ENCODE peak calls at places on chromosome 12, in five cellular contexts. X is tibial nerve, K is Peyer's patch, Y is iris pigment epithelial cell, O is brain microvascular endothelial cell. M is an unnamed sample.

GRCh38 chr12:54145844-54146243 is 42.9 kb downstream of the SMUG1 start:
- DNase-seq in X (no peak), K (no peak), Y (no peak), O (no peak), M (no peak)

GRCh38 chr12:54258286-54258685 is 21.6 kb downstream of the CBX5 start:
- DNase-seq in X (no peak), K (no peak), Y (peak; percentile 35), O (peak; percentile 34), M (no peak)

GRCh38 chr12:120117961-120118709 is 1.6 kb upstream of the RAB35 start:
- DNase-seq in X (no peak), K (no peak), Y (peak; percentile 81), O (no peak), M (no peak)

GRCh38 chr12:80230068-80230467 is 130.7 kb downstream of the OTOGL start:
- DNase-seq in X (no peak), K (no peak), Y (peak; percentile 25), O (peak; percentile 7), M (peak; percentile 8)

GRCh38 chr12:2445968-2446367 is 348.8 kb upstream of the FKBP4 start:
- DNase-seq in X (no peak), K (no peak), Y (no peak), O (no peak), M (no peak)

GRCh38 chr12:55637467-55637866 is 775 bp downstream of the OR10P1 start:
- DNase-seq in X (no peak), K (no peak), Y (no peak), O (no peak), M (no peak)

GRCh38 chr12:68976304-68976915 is 43.4 kb upstream of the CPM start:
- DNase-seq in X (no peak), K (no peak), Y (no peak), O (no peak), M (no peak)

GRCh38 chr12:50620050-50620974 is 115.5 kb downstream of the DIP2B start:
- DNase-seq in X (no peak), K (no peak), Y (peak; percentile 96), O (peak; percentile 94), M (no peak)

GRCh38 chr12:106345739-106346138 is 11.8 kb upstream of the POLR3B start:
- DNase-seq in X (peak; percentile 14), K (no peak), Y (peak; percentile 67), O (peak; percentile 56), M (no peak)

GRCh38 chr12:56358836-56359532 is 923 bp downstream of the STAT2 start:
- DNase-seq in X (peak; percentile 40), K (no peak), Y (peak; percentile 88), O (peak; percentile 55), M (no peak)

GRCh38 chr12:54589964-54590363 is 1.5 kb upstream of the PPP1R1A start:
- DNase-seq in X (no peak), K (no peak), Y (no peak), O (no peak), M (no peak)

GRCh38 chr12:21614510-21614909 is 9.9 kb upstream of the GYS2 start:
- DNase-seq in X (no peak), K (no peak), Y (no peak), O (no peak), M (no peak)

GRCh38 chr12:48084066-48084465 is 21.8 kb downstream of the SENP1 start:
- DNase-seq in X (no peak), K (no peak), Y (peak; percentile 21), O (no peak), M (no peak)

GRCh38 chr12:22656835-22657234 is 31.9 kb downstream of the ETNK1 start:
- DNase-seq in X (no peak), K (no peak), Y (no peak), O (no peak), M (no peak)

GRCh38 chr12:23503544-23503943 is 445.9 kb downstream of the SOX5 start:
- DNase-seq in X (no peak), K (no peak), Y (no peak), O (no peak), M (no peak)

GRCh38 chr12:60475825-60476224 is 880.0 kb downstream of the SLC16A7 start:
- DNase-seq in X (no peak), K (no peak), Y (no peak), O (no peak), M (no peak)

GRCh38 chr12:26112703-26113147 is 12.1 kb downstream of the BHLHE41 start:
- DNase-seq in X (no peak), K (no peak), Y (no peak), O (no peak), M (no peak)

GRCh38 chr12:2301531-2302461 is 249.0 kb downstream of the CACNA1C start:
- DNase-seq in X (no peak), K (no peak), Y (no peak), O (no peak), M (peak; percentile 71)

GRCh38 chr12:116200812-116201211 is 76.7 kb downstream of the MED13L start:
- DNase-seq in X (no peak), K (no peak), Y (peak; percentile 83), O (no peak), M (no peak)

GRCh38 chr12:8590842-8591545 is 21.7 kb downstream of the AICDA start:
- DNase-seq in X (no peak), K (no peak), Y (no peak), O (no peak), M (no peak)